ENCODE peak calls at places on chromosomes 1 and 21, in six cellular contexts. P, X, S, Y, O and F are unnamed samples.

GRCh38 chr21:45102391-45102932 is 28.1 kb downstream of the ADARB1 start:
- DNase-seq in Y (no peak), P (no peak), O (no peak), X (no peak), S (no peak), F (peak; percentile 45)

GRCh38 chr21:31372176-31372765 is 28.2 kb upstream of the TIAM1 start:
- DNase-seq in Y (no peak), P (no peak), O (no peak), X (no peak), S (no peak), F (no peak)

GRCh38 chr1:153506831-153507413 is 28.9 kb downstream of the S100A6 start:
- DNase-seq in S (no peak), P (no peak), O (peak; percentile 73), Y (no peak), X (no peak), F (peak; percentile 47)

GRCh38 chr21:15592271-15592860 is 137.4 kb upstream of the USP25 start:
- DNase-seq in S (no peak), X (no peak), P (peak; percentile 49), O (no peak), Y (peak; percentile 15), F (peak; percentile 6)

GRCh38 chr1:53330819-53331218 is 2.9 kb upstream of the LRP8 start:
- DNase-seq in X (no peak), Y (no peak), P (no peak), O (peak; percentile 13), S (peak; percentile 72), F (no peak)

GRCh38 chr1:33088119-33088906 is 7.4 kb downstream of the AZIN2 start:
- DNase-seq in S (no peak), X (no peak), Y (no peak), O (no peak), P (no peak), F (no peak)

GRCh38 chr1:209368864-209369598 is 214.5 kb upstream of the CAMK1G start:
- DNase-seq in Y (no peak), S (no peak), X (no peak), P (no peak), O (no peak), F (no peak)

GRCh38 chr1:225977937-225978748 is 21.0 kb downstream of the SDE2 start:
- DNase-seq in O (no peak), Y (no peak), P (no peak), X (no peak), S (no peak), F (no peak)

GRCh38 chr1:112991721-112992120 is 35.7 kb upstream of the SLC16A1 start:
- DNase-seq in P (no peak), Y (no peak), X (no peak), S (no peak), O (no peak), F (no peak)

GRCh38 chr1:105838071-105838470 is 1218.4 kb upstream of the PRMT6 start:
- DNase-seq in S (no peak), X (no peak), P (no peak), O (no peak), Y (no peak), F (no peak)

GRCh38 chr1:241615043-241615974 is 24.9 kb downstream of the CHML start:
- DNase-seq in Y (no peak), O (peak; percentile 73), X (no peak), S (no peak), P (no peak), F (peak; percentile 51)

GRCh38 chr1:10865518-10866313 is 69.3 kb upstream of the CASZ1 start:
- DNase-seq in X (no peak), S (no peak), Y (no peak), P (no peak), O (no peak), F (no peak)

GRCh38 chr21:23542097-23542496 is 2065.2 kb downstream of the MRPL39 start:
- DNase-seq in P (no peak), X (no peak), O (no peak), S (no peak), Y (no peak), F (no peak)

GRCh38 chr1:63054184-63054583 is 268.2 kb upstream of the FOXD3 start:
- DNase-seq in O (no peak), P (no peak), X (no peak), S (no peak), Y (no peak), F (no peak)

GRCh38 chr1:23814016-23814415 is 11.2 kb downstream of the HMGCL start:
- DNase-seq in O (no peak), Y (no peak), S (no peak), P (no peak), X (no peak), F (no peak)

GRCh38 chr1:23805025-23805424 is 4.5 kb upstream of the GALE start:
- DNase-seq in X (no peak), O (no peak), S (no peak), Y (no peak), P (no peak), F (no peak)

GRCh38 chr1:23810818-23811420 is 10.4 kb upstream of the GALE start:
- DNase-seq in P (peak; percentile 41), X (no peak), Y (peak; percentile 37), S (no peak), O (no peak), F (peak; percentile 45)

GRCh38 chr1:23807453-23807852 is 6.9 kb upstream of the GALE start:
- DNase-seq in Y (no peak), X (no peak), P (no peak), S (no peak), O (no peak), F (no peak)

GRCh38 chr1:23809751-23810171 is 9.2 kb upstream of the GALE start:
- DNase-seq in O (peak; percentile 87), X (no peak), S (peak; percentile 90), P (peak; percentile 76), Y (peak; percentile 55), F (peak; percentile 79)
- TF ChIP-seq CTCF in O (peak; percentile 91), X (peak; percentile 69), S (peak; percentile 85), P (peak; percentile 82), Y (peak; percentile 74), F (peak; percentile 70)

GRCh38 chr1:83834621-83835264 is 164.2 kb downstream of the TTLL7 start:
- DNase-seq in Y (no peak), X (no peak), P (no peak), S (no peak), O (no peak), F (no peak)
- TF ChIP-seq CTCF in Y (peak; percentile 28), X (peak; percentile 27), P (peak; percentile 1), S (no peak), O (peak; percentile 7), F (no peak)

DNA sequence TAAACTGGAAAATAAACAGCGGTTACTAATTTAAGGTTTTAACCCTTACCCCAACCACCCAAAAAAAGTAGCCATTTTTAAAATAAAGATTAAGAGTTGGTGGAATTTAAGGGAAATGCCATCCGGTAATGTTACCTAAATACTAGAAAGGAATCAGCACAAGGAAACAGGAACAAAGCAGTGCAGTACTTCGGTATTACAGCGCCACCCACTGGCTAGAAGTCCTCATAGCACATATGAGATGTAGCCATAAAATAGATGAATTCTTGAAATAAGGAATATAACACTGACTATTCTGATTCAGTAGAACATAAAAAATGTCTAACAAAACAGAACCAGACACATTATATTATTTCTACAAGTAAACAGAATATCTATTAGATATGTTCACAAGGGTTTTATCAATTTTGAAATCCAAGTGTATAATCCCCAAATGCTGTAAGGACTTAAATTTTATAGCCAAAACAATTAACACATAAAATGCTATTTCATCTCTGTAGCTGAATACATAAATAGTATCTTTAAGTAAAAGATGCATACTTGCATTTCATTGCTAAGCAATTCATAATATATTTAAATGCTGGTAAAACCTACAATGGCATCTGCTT is 58.8 kb downstream of the FRRS1 start:
- DNase-seq in P (peak; percentile 81), X (peak; percentile 58), O (peak; percentile 55), S (no peak), Y (peak; percentile 73), F (peak; percentile 60)
- TF ChIP-seq CTCF in P (peak; percentile 81), X (peak; percentile 98), O (peak; percentile 92), S (peak; percentile 79), Y (peak; percentile 96), F (peak; percentile 37)

GRCh38 chr1:182718311-182718710 is 33.9 kb upstream of the RGS8 start:
- DNase-seq in O (no peak), P (no peak), X (no peak), Y (no peak), S (peak; percentile 43), F (no peak)
- TF ChIP-seq CTCF in O (no peak), P (no peak), X (no peak), Y (no peak), S (no peak), F (no peak)

DNA sequence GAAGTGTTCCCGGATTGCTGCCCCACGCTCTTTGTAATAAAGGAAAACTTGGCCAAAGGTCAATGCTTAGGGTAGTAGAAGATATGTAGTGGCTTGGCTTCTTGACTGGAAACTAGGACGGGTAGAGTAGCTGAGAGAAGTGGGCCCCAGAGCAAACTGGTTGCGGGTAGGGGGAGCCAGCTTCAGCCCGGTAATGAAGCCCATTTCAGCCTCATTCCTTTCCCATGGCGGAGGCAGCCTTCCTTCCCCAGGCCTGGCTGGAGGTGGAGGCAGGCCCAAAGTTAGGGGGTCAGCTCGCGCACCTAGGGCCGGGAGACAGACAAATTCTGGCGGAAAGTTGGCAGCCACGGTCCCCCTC is 374 bp upstream of the NEXN start:
- DNase-seq in X (no peak), Y (no peak), O (no peak), S (no peak), P (no peak), F (peak; percentile 25)
- TF ChIP-seq CTCF in X (no peak), Y (no peak), O (no peak), S (no peak), P (peak; percentile 21), F (no peak)

DNA sequence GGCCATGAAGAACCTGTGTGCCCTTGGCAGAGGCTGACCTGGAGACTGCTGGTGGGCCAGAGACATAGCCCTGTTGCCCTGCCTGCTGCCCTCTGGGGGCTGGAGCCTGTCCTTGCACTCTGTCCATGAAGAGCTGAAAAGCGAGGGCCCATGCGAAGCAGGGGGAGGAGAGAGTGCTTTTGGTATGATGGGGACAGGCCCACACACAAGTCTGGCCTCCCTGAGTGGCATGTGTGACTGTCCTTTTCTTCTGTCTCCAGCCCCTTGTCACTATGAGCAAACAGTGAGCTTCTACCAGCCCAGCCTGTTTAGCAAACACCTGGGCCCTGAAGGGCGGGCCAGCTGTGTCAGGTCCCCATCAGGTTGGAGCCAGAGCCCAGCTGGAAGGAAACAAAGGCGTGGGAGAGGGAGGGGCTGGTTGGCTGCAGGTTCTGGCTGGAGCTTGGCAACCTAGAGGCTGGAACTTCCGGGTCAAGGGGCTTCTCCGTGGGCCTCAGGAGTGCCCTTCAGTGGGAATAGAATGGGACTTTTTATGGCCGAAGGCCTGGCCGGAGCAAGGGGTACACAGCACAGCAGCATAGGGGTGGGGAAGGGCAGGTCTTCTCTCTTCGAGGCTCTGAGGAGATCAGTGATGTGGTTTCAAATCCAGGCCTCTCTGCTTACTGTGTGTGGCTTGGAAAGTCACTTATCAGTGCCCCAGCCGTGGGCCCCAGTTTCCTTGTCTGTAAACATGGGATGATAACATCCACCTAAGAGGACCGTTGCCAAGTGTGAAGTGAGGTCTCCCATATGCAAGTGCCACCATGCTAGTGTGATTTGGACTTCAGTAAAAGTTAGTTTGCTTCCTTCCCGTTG is 14.3 kb downstream of the QSOX1 start:
- DNase-seq in X (no peak), Y (peak; percentile 49), P (peak; percentile 60), O (peak; percentile 53), S (no peak), F (peak; percentile 80)
- TF ChIP-seq CTCF in X (peak; percentile 80), Y (peak; percentile 71), P (peak; percentile 67), O (peak; percentile 44), S (peak; percentile 52), F (peak; percentile 59)